ENCODE peak calls at places on chromosomes 16 and 17, in ten cellular contexts. T, N, P, O, M, Q, X, R, V and B are unnamed samples.

GRCh38 chr16:2686912-2687507 is 4.7 kb downstream of the KCTD5 start:
- DNase-seq in T (no peak), N (no peak), P (peak; percentile 45), O (peak; percentile 57), M (peak; percentile 92), Q (peak; percentile 14), X (no peak), R (no peak), V (no peak), B (peak; percentile 93)

GRCh38 chr16:82366462-82366861 is 196.4 kb upstream of the MPHOSPH6 start:
- DNase-seq in T (no peak), N (no peak), P (no peak), O (no peak), M (no peak), Q (no peak), X (no peak), R (no peak), V (no peak), B (no peak)

GRCh38 chr16:23148513-23149266 is 562 bp downstream of the USP31 start:
- DNase-seq in T (peak; percentile 47), N (no peak), P (peak; percentile 76), O (peak; percentile 51), M (peak; percentile 72), Q (peak; percentile 82), X (peak; percentile 59), R (no peak), V (peak; percentile 60), B (peak; percentile 78)

GRCh38 chr16:17273142-17273561 is 197.6 kb downstream of the XYLT1 start:
- DNase-seq in T (peak; percentile 94), N (no peak), P (no peak), O (no peak), M (peak; percentile 68), Q (peak; percentile 67), X (peak; percentile 48), R (peak; percentile 47), V (peak; percentile 90), B (peak; percentile 52)

GRCh38 chr17:21001813-21002221 is 41.0 kb downstream of the USP22 start:
- DNase-seq in T (no peak), N (no peak), P (no peak), O (no peak), M (no peak), Q (no peak), X (no peak), R (no peak), V (peak; percentile 14), B (no peak)

GRCh38 chr17:17377568-17377967 is 74.4 kb downstream of the NT5M start:
- DNase-seq in T (no peak), N (no peak), P (no peak), O (no peak), M (no peak), Q (no peak), X (no peak), R (no peak), V (no peak), B (no peak)

GRCh38 chr17:78010759-78011158 is 52.3 kb downstream of the TNRC6C start:
- DNase-seq in T (no peak), N (no peak), P (no peak), O (no peak), M (no peak), Q (no peak), X (no peak), R (no peak), V (no peak), B (no peak)

GRCh38 chr17:56601613-56602012 is 8.1 kb downstream of the NOG start:
- DNase-seq in T (no peak), N (no peak), P (no peak), O (no peak), M (no peak), Q (no peak), X (no peak), R (no peak), V (no peak), B (no peak)

GRCh38 chr16:11797957-11798299 is 870 bp upstream of the ZC3H7A start:
- DNase-seq in T (no peak), N (no peak), P (no peak), O (peak; percentile 42), M (no peak), Q (no peak), X (peak; percentile 13), R (no peak), V (no peak), B (no peak)

GRCh38 chr17:58325976-58326468 is 2.6 kb downstream of the TSPOAP1 start:
- DNase-seq in T (no peak), N (no peak), P (no peak), O (peak; percentile 46), M (no peak), Q (no peak), X (peak; percentile 34), R (no peak), V (no peak), B (no peak)

GRCh38 chr17:65759532-65759931 is 198.1 kb upstream of the AXIN2 start:
- DNase-seq in T (no peak), N (no peak), P (no peak), O (no peak), M (no peak), Q (no peak), X (no peak), R (no peak), V (peak; percentile 48), B (no peak)

GRCh38 chr17:65755799-65756198 is 194.4 kb upstream of the AXIN2 start:
- DNase-seq in T (no peak), N (no peak), P (no peak), O (no peak), M (no peak), Q (no peak), X (no peak), R (no peak), V (peak; percentile 23), B (no peak)

GRCh38 chr17:65754641-65755040 is 193.2 kb upstream of the AXIN2 start:
- DNase-seq in T (no peak), N (no peak), P (no peak), O (no peak), M (no peak), Q (no peak), X (no peak), R (no peak), V (no peak), B (no peak)

GRCh38 chr17:65754081-65754480 is 192.6 kb upstream of the AXIN2 start:
- DNase-seq in T (no peak), N (no peak), P (no peak), O (no peak), M (no peak), Q (no peak), X (no peak), R (no peak), V (no peak), B (no peak)

GRCh38 chr17:65756760-65757159 is 195.3 kb upstream of the AXIN2 start:
- DNase-seq in T (no peak), N (no peak), P (no peak), O (no peak), M (no peak), Q (no peak), X (no peak), R (no peak), V (peak; percentile 13), B (no peak)
- TF ChIP-seq CTCF in T (no peak), N (no peak), P (no peak), O (no peak), M (no peak), Q (no peak), X (no peak), R (no peak), V (no peak), B (no peak)

GRCh38 chr16:50368410-50369132 is at the start of gene BRD7:
- DNase-seq in T (peak; percentile 49), N (no peak), P (peak; percentile 66), O (peak; percentile 82), M (peak; percentile 96), Q (peak; percentile 57), X (peak; percentile 54), R (no peak), V (peak; percentile 49), B (peak; percentile 96)

GRCh38 chr16:50371936-50372595 is 3.3 kb upstream of the BRD7 start:
- DNase-seq in T (peak; percentile 43), N (no peak), P (no peak), O (no peak), M (no peak), Q (peak; percentile 30), X (no peak), R (no peak), V (peak; percentile 21), B (no peak)

GRCh38 chr16:50371036-50371716 is 2.4 kb upstream of the BRD7 start:
- DNase-seq in T (no peak), N (no peak), P (no peak), O (no peak), M (no peak), Q (no peak), X (no peak), R (no peak), V (no peak), B (no peak)

GRCh38 chr16:50367777-50368409 is 895 bp downstream of the BRD7 start:
- DNase-seq in T (no peak), N (no peak), P (no peak), O (no peak), M (no peak), Q (no peak), X (no peak), R (no peak), V (no peak), B (no peak)

DNA sequence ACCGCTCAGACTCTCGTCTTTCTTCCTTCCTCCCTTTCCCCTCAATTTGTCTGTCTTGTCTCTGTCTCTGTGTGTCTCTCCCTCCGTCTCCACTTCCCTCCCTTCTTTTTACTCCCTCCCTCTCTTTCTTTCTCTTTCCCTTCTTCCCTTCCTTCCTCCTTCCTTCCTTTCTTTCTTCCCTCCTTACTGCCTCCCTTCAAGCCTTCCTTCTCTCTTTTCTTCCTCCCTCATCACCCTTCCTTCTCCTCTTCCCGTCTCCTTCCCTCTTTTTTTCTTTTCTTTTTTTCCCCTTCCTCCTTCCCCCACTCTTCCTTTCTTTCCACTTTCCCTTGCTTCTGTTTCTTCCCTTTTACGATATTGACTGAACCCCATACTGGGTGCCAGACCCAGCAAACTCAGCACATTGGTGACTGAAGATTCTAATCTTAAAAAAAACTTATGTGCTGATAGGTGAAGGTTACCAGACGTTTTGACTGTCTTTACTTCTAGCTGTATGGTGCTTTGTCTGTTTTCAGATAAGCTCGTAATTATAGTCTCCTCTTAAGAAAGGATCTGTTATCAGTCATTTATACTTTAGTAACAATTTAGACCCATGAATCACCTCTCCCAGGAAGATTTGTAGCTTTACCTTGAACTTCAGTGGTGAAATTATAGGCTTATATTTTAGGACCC is 481 bp upstream of the BRD7 start:
- DNase-seq in T (no peak), N (no peak), P (no peak), O (no peak), M (no peak), Q (no peak), X (no peak), R (no peak), V (no peak), B (no peak)
- TF ChIP-seq CTCF in T (no peak), N (no peak), P (no peak), O (no peak), M (no peak), Q (no peak), X (no peak), R (no peak), V (no peak), B (no peak)

GRCh38 chr17:52170963-52171572 is 12.6 kb upstream of the CA10 start:
- DNase-seq in T (no peak), N (no peak), P (peak; percentile 67), O (no peak), M (no peak), Q (peak; percentile 31), X (peak; percentile 29), R (no peak), V (no peak), B (no peak)
- TF ChIP-seq CTCF in T (peak; percentile 11), N (no peak), P (peak; percentile 42), O (peak; percentile 73), M (peak; percentile 39), Q (peak; percentile 43), X (peak; percentile 47), R (peak; percentile 79), V (no peak), B (no peak)

GRCh38 chr16:4538386-4539235 is at the start of gene CDIP1:
- DNase-seq in T (peak; percentile 88), N (peak; percentile 91), P (peak; percentile 99), O (peak; percentile 97), M (peak; percentile 95), Q (peak; percentile 98), X (peak; percentile 96), R (peak; percentile 59), V (peak; percentile 96), B (peak; percentile 97)
- TF ChIP-seq CTCF in T (no peak), N (no peak), P (no peak), O (no peak), M (no peak), Q (no peak), X (no peak), R (no peak), V (no peak), B (no peak)